ENCODE peak calls at places on chromosomes 12 and 14, in nine cellular contexts. O is HTR-8/SVneo; D is progenitor cell of endocrine pancreas; T is stimulated activated CD8-positive, alpha-beta memory T cell treated with anti-CD3 and anti-CD28 coated beads, Interleukin-12 subunit alpha, Interleukin-12 subunit beta, amount 100 ng/mL, for 1 hour; H is AG04450; X is bronchial epithelial cell; P is stimulated activated CD4-positive, alpha-beta T cell treated with anti-CD3 and anti-CD28 coated beads, Interleukin-12 subunit alpha, Interleukin-12 subunit beta, amount 100 ng/mL, for 24 hours; B is H9; W is activated CD4-positive, alpha-beta T cell treated with anti-CD3 and anti-CD28 coated beads, Interleukin-2, amount 50 U/mL, for 48 hours. J is an unnamed sample.

GRCh38 chr12:3313066-3313465 is 177.9 kb upstream of the PRMT8 start:
- DNase-seq in O (no peak), D (no peak), T (no peak), H (peak), X (peak), P (no peak), B (no peak), W (no peak), J (no peak)

GRCh38 chr12:95723693-95724384 is 66.7 kb downstream of the NTN4 start:
- DNase-seq in O (no peak), D (no peak), T (no peak), H (no peak), X (no peak), P (no peak), B (no peak), W (no peak), J (no peak)

GRCh38 chr14:101113108-101113612 is 209.6 kb upstream of the RTL1 start:
- DNase-seq in O (no peak), D (no peak), T (no peak), H (no peak), X (no peak), P (no peak), B (no peak), W (no peak), J (no peak)

GRCh38 chr12:110107369-110108281 is 16.5 kb upstream of the IFT81 start:
- DNase-seq in O (peak), D (no peak), T (no peak), H (peak), X (peak), P (no peak), B (no peak), W (no peak), J (no peak)

GRCh38 chr12:68180792-68181744 is 21.5 kb upstream of the IFNG start:
- DNase-seq in O (no peak), D (no peak), T (no peak), H (no peak), X (peak), P (no peak), B (no peak), W (peak), J (no peak)

GRCh38 chr14:33938131-33938949 is 12.5 kb downstream of the EGLN3 start:
- DNase-seq in O (no peak), D (no peak), T (no peak), H (no peak), X (peak), P (no peak), B (peak), W (no peak), J (no peak)

GRCh38 chr12:34343345-34343744 is 321.0 kb downstream of the ALG10 start:
- DNase-seq in O (no peak), D (no peak), T (no peak), H (no peak), X (no peak), P (no peak), B (no peak), W (no peak), J (no peak)

GRCh38 chr14:92461891-92462290 is 51.7 kb upstream of the RIN3 start:
- DNase-seq in O (no peak), D (no peak), T (no peak), H (no peak), X (no peak), P (no peak), B (no peak), W (no peak), J (no peak)

GRCh38 chr12:124904306-124905098 is 9.9 kb downstream of the UBC start:
- DNase-seq in O (peak), D (no peak), T (no peak), H (no peak), X (peak), P (no peak), B (peak), W (no peak), J (peak)

GRCh38 chr12:57464569-57464968 is 5.0 kb downstream of the GLI1 start:
- DNase-seq in O (no peak), D (no peak), T (no peak), H (no peak), X (no peak), P (no peak), B (peak), W (no peak), J (no peak)

GRCh38 chr14:71321556-71322315 is 414.5 kb downstream of the PCNX1 start:
- DNase-seq in O (peak), D (no peak), T (no peak), H (no peak), X (peak), P (no peak), B (peak), W (no peak), J (no peak)

GRCh38 chr12:77324416-77324762 is 259.0 kb upstream of the E2F7 start:
- DNase-seq in O (no peak), D (no peak), T (no peak), H (no peak), X (no peak), P (no peak), B (no peak), W (no peak), J (no peak)

GRCh38 chr12:80321653-80322052 is 122.4 kb upstream of the PTPRQ start:
- DNase-seq in O (no peak), D (no peak), T (no peak), H (no peak), X (peak), P (no peak), B (no peak), W (no peak), J (no peak)

GRCh38 chr12:103930787-103931536 is 752 bp downstream of the HSP90B1 start:
- DNase-seq in O (no peak), D (no peak), T (no peak), H (no peak), X (no peak), P (peak), B (peak), W (peak), J (peak)

GRCh38 chr14:23068792-23069412 is 11.6 kb upstream of the CDH24 start:
- DNase-seq in O (peak), D (peak), T (peak), H (peak), X (peak), P (peak), B (peak), W (peak), J (no peak)

GRCh38 chr12:128818065-128819022 is 5.4 kb downstream of the SLC15A4 start:
- DNase-seq in O (no peak), D (no peak), T (no peak), H (no peak), X (peak), P (no peak), B (no peak), W (no peak), J (no peak)

GRCh38 chr12:55724940-55725309 is 3.9 kb downstream of the CD63 start:
- DNase-seq in O (no peak), D (no peak), T (no peak), H (no peak), X (no peak), P (no peak), B (no peak), W (no peak), J (no peak)

GRCh38 chr12:49552014-49552413 is 13.2 kb downstream of the KCNH3 start:
- DNase-seq in O (no peak), D (no peak), T (no peak), H (no peak), X (peak), P (no peak), B (no peak), W (no peak), J (no peak)

GRCh38 chr12:80293759-80294158 is 150.3 kb upstream of the PTPRQ start:
- DNase-seq in O (no peak), D (no peak), T (no peak), H (no peak), X (no peak), P (no peak), B (no peak), W (no peak), J (no peak)

GRCh38 chr14:37116933-37117844 is 55.2 kb downstream of the SLC25A21 start:
- DNase-seq in O (peak), D (no peak), T (no peak), H (peak), X (peak), P (no peak), B (no peak), W (no peak), J (no peak)

GRCh38 chr14:65128096-65128495 is 25.8 kb upstream of the MAX start:
- DNase-seq in O (no peak), D (no peak), T (no peak), H (no peak), X (no peak), P (no peak), B (no peak), W (no peak), J (no peak)

GRCh38 chr14:50388256-50388931 is 8.3 kb downstream of the CDKL1 start:
- DNase-seq in O (no peak), D (no peak), T (no peak), H (no peak), X (no peak), P (no peak), B (peak), W (no peak), J (no peak)

GRCh38 chr14:51069065-51069464 is 25.8 kb downstream of the TRIM9 start:
- DNase-seq in O (no peak), D (no peak), T (no peak), H (no peak), X (peak), P (no peak), B (no peak), W (no peak), J (no peak)

GRCh38 chr14:79971330-79971729 is 240.0 kb downstream of the DIO2 start:
- DNase-seq in O (peak), D (no peak), T (no peak), H (peak), X (peak), P (no peak), B (no peak), W (no peak), J (no peak)

GRCh38 chr14:99327458-99328250 is 55.7 kb upstream of the BCL11B start:
- DNase-seq in O (peak), D (no peak), T (no peak), H (no peak), X (peak), P (no peak), B (peak), W (no peak), J (peak)

GRCh38 chr14:22188346-22188745 is 400.7 kb downstream of the DAD1 start:
- DNase-seq in O (no peak), D (no peak), T (no peak), H (no peak), X (no peak), P (no peak), B (no peak), W (no peak), J (no peak)

GRCh38 chr12:33588082-33588712 is 148.6 kb upstream of the SYT10 start:
- DNase-seq in O (peak), D (no peak), T (no peak), H (no peak), X (peak), P (no peak), B (no peak), W (no peak), J (no peak)

GRCh38 chr12:131126662-131127173 is 173.0 kb downstream of the ADGRD1 start:
- DNase-seq in O (no peak), D (no peak), T (no peak), H (no peak), X (no peak), P (no peak), B (no peak), W (no peak), J (no peak)

GRCh38 chr14:83251402-83251801 is 1717.7 kb upstream of the SEL1L start:
- DNase-seq in O (peak), D (no peak), T (no peak), H (no peak), X (no peak), P (no peak), B (no peak), W (no peak), J (no peak)

GRCh38 chr14:91229743-91230200 is 14.7 kb downstream of the GPR68 start:
- DNase-seq in O (no peak), D (no peak), T (peak), H (no peak), X (peak), P (no peak), B (no peak), W (peak), J (no peak)

GRCh38 chr14:77204457-77204796 is 22.8 kb downstream of the TMEM63C start:
- DNase-seq in O (no peak), D (no peak), T (no peak), H (no peak), X (no peak), P (no peak), B (no peak), W (no peak), J (no peak)

GRCh38 chr12:121033625-121034349 is 5.3 kb downstream of the OASL start:
- DNase-seq in O (peak), D (no peak), T (peak), H (no peak), X (peak), P (peak), B (no peak), W (peak), J (no peak)